ENCODE peak calls at places on chromosomes 11 and 22, in seven cellular contexts. One of them, this sample, is unnamed.

GRCh38 chr11:46361283-46362145 is 14.3 kb downstream of the DGKZ start:
- DNase-seq in tibial artery: peak
- DNase-seq in AG09319: no peak
- DNase-seq in left ventricle myocardium superior: peak
- DNase-seq in nephron progenitor cell: peak
- DNase-seq in neuronal stem cell: no peak
- DNase-seq in activated CD4-positive, alpha-beta T cell treated with anti-CD3 and anti-CD28 coated beads for 4 hours: peak
- DNase-seq in this sample: peak

GRCh38 chr22:19174106-19175025 is 4.2 kb downstream of the SLC25A1 start:
- DNase-seq in tibial artery: no peak
- DNase-seq in AG09319: no peak
- DNase-seq in left ventricle myocardium superior: peak
- DNase-seq in nephron progenitor cell: peak
- DNase-seq in neuronal stem cell: no peak
- DNase-seq in activated CD4-positive, alpha-beta T cell treated with anti-CD3 and anti-CD28 coated beads for 4 hours: no peak
- DNase-seq in this sample: no peak

GRCh38 chr22:30243671-30244465 is 2.7 kb downstream of the LIF start:
- DNase-seq in tibial artery: no peak
- DNase-seq in AG09319: no peak
- DNase-seq in left ventricle myocardium superior: no peak
- DNase-seq in nephron progenitor cell: no peak
- DNase-seq in neuronal stem cell: no peak
- DNase-seq in activated CD4-positive, alpha-beta T cell treated with anti-CD3 and anti-CD28 coated beads for 4 hours: no peak
- DNase-seq in this sample: no peak

GRCh38 chr11:57426439-57426753 is 525 bp downstream of the SLC43A3 start:
- DNase-seq in tibial artery: no peak
- DNase-seq in AG09319: no peak
- DNase-seq in left ventricle myocardium superior: no peak
- DNase-seq in nephron progenitor cell: no peak
- DNase-seq in neuronal stem cell: no peak
- DNase-seq in activated CD4-positive, alpha-beta T cell treated with anti-CD3 and anti-CD28 coated beads for 4 hours: peak
- DNase-seq in this sample: no peak

GRCh38 chr11:73875380-73875779 is 1.3 kb downstream of the COA4 start:
- DNase-seq in tibial artery: no peak
- DNase-seq in AG09319: no peak
- DNase-seq in left ventricle myocardium superior: no peak
- DNase-seq in nephron progenitor cell: no peak
- DNase-seq in neuronal stem cell: no peak
- DNase-seq in activated CD4-positive, alpha-beta T cell treated with anti-CD3 and anti-CD28 coated beads for 4 hours: no peak
- DNase-seq in this sample: peak

GRCh38 chr11:2847511-2847910 is 38.1 kb downstream of the CDKN1C start:
- DNase-seq in tibial artery: no peak
- DNase-seq in AG09319: no peak
- DNase-seq in left ventricle myocardium superior: no peak
- DNase-seq in nephron progenitor cell: no peak
- DNase-seq in neuronal stem cell: no peak
- DNase-seq in activated CD4-positive, alpha-beta T cell treated with anti-CD3 and anti-CD28 coated beads for 4 hours: no peak
- DNase-seq in this sample: no peak

GRCh38 chr11:17152306-17152705 is 55.5 kb downstream of the PIK3C2A start:
- DNase-seq in tibial artery: no peak
- DNase-seq in AG09319: no peak
- DNase-seq in left ventricle myocardium superior: no peak
- DNase-seq in nephron progenitor cell: no peak
- DNase-seq in neuronal stem cell: no peak
- DNase-seq in activated CD4-positive, alpha-beta T cell treated with anti-CD3 and anti-CD28 coated beads for 4 hours: no peak
- DNase-seq in this sample: no peak

GRCh38 chr11:6413791-6414231 is 5.1 kb downstream of the APBB1 start:
- DNase-seq in tibial artery: no peak
- DNase-seq in AG09319: no peak
- DNase-seq in left ventricle myocardium superior: no peak
- DNase-seq in nephron progenitor cell: no peak
- DNase-seq in neuronal stem cell: no peak
- DNase-seq in activated CD4-positive, alpha-beta T cell treated with anti-CD3 and anti-CD28 coated beads for 4 hours: peak
- DNase-seq in this sample: no peak

GRCh38 chr11:57392421-57393105 is 2.1 kb upstream of the PRG2 start:
- DNase-seq in tibial artery: no peak
- DNase-seq in AG09319: no peak
- DNase-seq in left ventricle myocardium superior: no peak
- DNase-seq in nephron progenitor cell: no peak
- DNase-seq in neuronal stem cell: no peak
- DNase-seq in activated CD4-positive, alpha-beta T cell treated with anti-CD3 and anti-CD28 coated beads for 4 hours: no peak
- DNase-seq in this sample: no peak

GRCh38 chr11:120386774-120387371 is 50.7 kb downstream of the ARHGEF12 start:
- DNase-seq in tibial artery: no peak
- DNase-seq in AG09319: no peak
- DNase-seq in left ventricle myocardium superior: no peak
- DNase-seq in nephron progenitor cell: no peak
- DNase-seq in neuronal stem cell: no peak
- DNase-seq in activated CD4-positive, alpha-beta T cell treated with anti-CD3 and anti-CD28 coated beads for 4 hours: no peak
- DNase-seq in this sample: no peak

GRCh38 chr11:13238879-13239514 is 38.6 kb upstream of the BMAL1 start:
- DNase-seq in tibial artery: peak
- DNase-seq in AG09319: no peak
- DNase-seq in left ventricle myocardium superior: peak
- DNase-seq in nephron progenitor cell: peak
- DNase-seq in neuronal stem cell: no peak
- DNase-seq in activated CD4-positive, alpha-beta T cell treated with anti-CD3 and anti-CD28 coated beads for 4 hours: peak
- DNase-seq in this sample: peak

GRCh38 chr11:27319065-27319464 is 44.0 kb downstream of the CCDC34 start:
- DNase-seq in tibial artery: no peak
- DNase-seq in AG09319: peak
- DNase-seq in left ventricle myocardium superior: no peak
- DNase-seq in nephron progenitor cell: no peak
- DNase-seq in neuronal stem cell: no peak
- DNase-seq in activated CD4-positive, alpha-beta T cell treated with anti-CD3 and anti-CD28 coated beads for 4 hours: no peak
- DNase-seq in this sample: no peak

GRCh38 chr22:38489142-38489541 is 17.0 kb downstream of the DDX17 start:
- DNase-seq in tibial artery: no peak
- DNase-seq in AG09319: no peak
- DNase-seq in left ventricle myocardium superior: no peak
- DNase-seq in nephron progenitor cell: no peak
- DNase-seq in neuronal stem cell: no peak
- DNase-seq in activated CD4-positive, alpha-beta T cell treated with anti-CD3 and anti-CD28 coated beads for 4 hours: no peak
- DNase-seq in this sample: no peak

GRCh38 chr22:39937881-39938280 is 22.3 kb upstream of the TMA7B start:
- DNase-seq in tibial artery: no peak
- DNase-seq in AG09319: no peak
- DNase-seq in left ventricle myocardium superior: no peak
- DNase-seq in nephron progenitor cell: no peak
- DNase-seq in neuronal stem cell: no peak
- DNase-seq in activated CD4-positive, alpha-beta T cell treated with anti-CD3 and anti-CD28 coated beads for 4 hours: no peak
- DNase-seq in this sample: no peak

GRCh38 chr22:29266564-29267461 is 968 bp downstream of the RHBDD3 start:
- DNase-seq in tibial artery: no peak
- DNase-seq in AG09319: no peak
- DNase-seq in left ventricle myocardium superior: no peak
- DNase-seq in nephron progenitor cell: peak
- DNase-seq in neuronal stem cell: no peak
- DNase-seq in activated CD4-positive, alpha-beta T cell treated with anti-CD3 and anti-CD28 coated beads for 4 hours: no peak
- DNase-seq in this sample: no peak

GRCh38 chr11:17591293-17591692 is 44.2 kb downstream of the OTOG start:
- DNase-seq in tibial artery: no peak
- DNase-seq in AG09319: no peak
- DNase-seq in left ventricle myocardium superior: no peak
- DNase-seq in nephron progenitor cell: no peak
- DNase-seq in neuronal stem cell: no peak
- DNase-seq in activated CD4-positive, alpha-beta T cell treated with anti-CD3 and anti-CD28 coated beads for 4 hours: no peak
- DNase-seq in this sample: no peak

GRCh38 chr11:75350743-75351540 is 519 bp downstream of the ARRB1 start:
- DNase-seq in tibial artery: peak
- DNase-seq in AG09319: no peak
- DNase-seq in left ventricle myocardium superior: peak
- DNase-seq in nephron progenitor cell: peak
- DNase-seq in neuronal stem cell: no peak
- DNase-seq in activated CD4-positive, alpha-beta T cell treated with anti-CD3 and anti-CD28 coated beads for 4 hours: peak
- DNase-seq in this sample: no peak

GRCh38 chr22:38490915-38491314 is 15.2 kb downstream of the DDX17 start:
- DNase-seq in tibial artery: peak
- DNase-seq in AG09319: no peak
- DNase-seq in left ventricle myocardium superior: no peak
- DNase-seq in nephron progenitor cell: no peak
- DNase-seq in neuronal stem cell: no peak
- DNase-seq in activated CD4-positive, alpha-beta T cell treated with anti-CD3 and anti-CD28 coated beads for 4 hours: no peak
- DNase-seq in this sample: no peak

GRCh38 chr22:37564111-37564711 is 3.9 kb downstream of the CDC42EP1 start:
- DNase-seq in tibial artery: no peak
- DNase-seq in AG09319: no peak
- DNase-seq in left ventricle myocardium superior: no peak
- DNase-seq in nephron progenitor cell: no peak
- DNase-seq in neuronal stem cell: no peak
- DNase-seq in activated CD4-positive, alpha-beta T cell treated with anti-CD3 and anti-CD28 coated beads for 4 hours: no peak
- DNase-seq in this sample: no peak

GRCh38 chr11:1387961-1388762 is 1.6 kb upstream of the BRSK2 start:
- DNase-seq in tibial artery: no peak
- DNase-seq in AG09319: no peak
- DNase-seq in left ventricle myocardium superior: peak
- DNase-seq in nephron progenitor cell: peak
- DNase-seq in neuronal stem cell: no peak
- DNase-seq in activated CD4-positive, alpha-beta T cell treated with anti-CD3 and anti-CD28 coated beads for 4 hours: no peak
- DNase-seq in this sample: no peak

GRCh38 chr11:88508808-88509581 is 171.5 kb upstream of the CTSC start:
- DNase-seq in tibial artery: no peak
- DNase-seq in AG09319: no peak
- DNase-seq in left ventricle myocardium superior: peak
- DNase-seq in nephron progenitor cell: peak
- DNase-seq in neuronal stem cell: no peak
- DNase-seq in activated CD4-positive, alpha-beta T cell treated with anti-CD3 and anti-CD28 coated beads for 4 hours: no peak
- DNase-seq in this sample: no peak

GRCh38 chr11:8080674-8081590 is at the start of gene TUB:
- DNase-seq in tibial artery: no peak
- DNase-seq in AG09319: no peak
- DNase-seq in left ventricle myocardium superior: peak
- DNase-seq in nephron progenitor cell: peak
- DNase-seq in neuronal stem cell: no peak
- DNase-seq in activated CD4-positive, alpha-beta T cell treated with anti-CD3 and anti-CD28 coated beads for 4 hours: no peak
- DNase-seq in this sample: no peak

GRCh38 chr11:71140206-71140919 is 112.0 kb downstream of the SHANK2 start:
- DNase-seq in tibial artery: no peak
- DNase-seq in AG09319: no peak
- DNase-seq in left ventricle myocardium superior: no peak
- DNase-seq in nephron progenitor cell: no peak
- DNase-seq in neuronal stem cell: no peak
- DNase-seq in activated CD4-positive, alpha-beta T cell treated with anti-CD3 and anti-CD28 coated beads for 4 hours: no peak
- DNase-seq in this sample: no peak

GRCh38 chr11:87356428-87356827 is 318.7 kb downstream of the TMEM135 start:
- DNase-seq in tibial artery: no peak
- DNase-seq in AG09319: no peak
- DNase-seq in left ventricle myocardium superior: no peak
- DNase-seq in nephron progenitor cell: no peak
- DNase-seq in neuronal stem cell: no peak
- DNase-seq in activated CD4-positive, alpha-beta T cell treated with anti-CD3 and anti-CD28 coated beads for 4 hours: no peak
- DNase-seq in this sample: no peak

GRCh38 chr11:117932987-117933386 is 3.8 kb upstream of the TMPRSS13 start:
- DNase-seq in tibial artery: no peak
- DNase-seq in AG09319: no peak
- DNase-seq in left ventricle myocardium superior: no peak
- DNase-seq in nephron progenitor cell: no peak
- DNase-seq in neuronal stem cell: no peak
- DNase-seq in activated CD4-positive, alpha-beta T cell treated with anti-CD3 and anti-CD28 coated beads for 4 hours: no peak
- DNase-seq in this sample: no peak

GRCh38 chr11:69144316-69144715 is 11.4 kb upstream of the SMIM38 start:
- DNase-seq in tibial artery: no peak
- DNase-seq in AG09319: no peak
- DNase-seq in left ventricle myocardium superior: no peak
- DNase-seq in nephron progenitor cell: no peak
- DNase-seq in neuronal stem cell: no peak
- DNase-seq in activated CD4-positive, alpha-beta T cell treated with anti-CD3 and anti-CD28 coated beads for 4 hours: no peak
- DNase-seq in this sample: no peak

This sample was measured in NCI-H2171.